ENCODE peak calls at places on chromosomes 16 and 17, in five cellular contexts. One of them, this sample, is unnamed.

GRCh38 chr17:66730497-66730923 is 104.4 kb upstream of the CACNG5 start:
- DNase-seq in transverse colon: no peak
- DNase-seq in body of pancreas: no peak
- DNase-seq in mucosa of descending colon: no peak
- DNase-seq in tibial artery: no peak
- DNase-seq in this sample: no peak

GRCh38 chr17:36092228-36092627 is 2.3 kb upstream of the CCL3 start:
- DNase-seq in transverse colon: no peak
- DNase-seq in body of pancreas: no peak
- DNase-seq in mucosa of descending colon: no peak
- DNase-seq in tibial artery: no peak
- DNase-seq in this sample: no peak

GRCh38 chr17:29848737-29849136 is 81.3 kb downstream of the SSH2 start:
- DNase-seq in transverse colon: no peak
- DNase-seq in body of pancreas: no peak
- DNase-seq in mucosa of descending colon: no peak
- DNase-seq in tibial artery: no peak
- DNase-seq in this sample: no peak

GRCh38 chr16:53099318-53100130 is 44.7 kb downstream of the CHD9 start:
- DNase-seq in transverse colon: peak; percentile 94
- DNase-seq in body of pancreas: peak; percentile 97
- DNase-seq in mucosa of descending colon: peak; percentile 92
- DNase-seq in tibial artery: peak; percentile 92
- DNase-seq in this sample: peak; percentile 92

GRCh38 chr17:78573955-78574354 is 3.2 kb downstream of the DNAH17 start:
- DNase-seq in transverse colon: no peak
- DNase-seq in body of pancreas: no peak
- DNase-seq in mucosa of descending colon: no peak
- DNase-seq in tibial artery: no peak
- DNase-seq in this sample: no peak

GRCh38 chr16:9123871-9124270 is 32.4 kb downstream of the HAPSTR1 start:
- DNase-seq in transverse colon: peak; percentile 90
- DNase-seq in body of pancreas: peak; percentile 81
- DNase-seq in mucosa of descending colon: peak; percentile 93
- DNase-seq in tibial artery: peak; percentile 46
- DNase-seq in this sample: peak; percentile 82

GRCh38 chr16:11612110-11612981 is 25.6 kb upstream of the LITAF start:
- DNase-seq in transverse colon: peak; percentile 86
- DNase-seq in body of pancreas: peak; percentile 86
- DNase-seq in mucosa of descending colon: peak; percentile 84
- DNase-seq in tibial artery: no peak
- DNase-seq in this sample: peak; percentile 87

GRCh38 chr17:48244121-48244711 is 136.7 kb downstream of the SNX11 start:
- DNase-seq in transverse colon: peak; percentile 37
- DNase-seq in body of pancreas: no peak
- DNase-seq in mucosa of descending colon: peak; percentile 45
- DNase-seq in tibial artery: no peak
- DNase-seq in this sample: no peak

GRCh38 chr16:64534180-64534780 is 587.6 kb downstream of the CDH11 start:
- DNase-seq in transverse colon: no peak
- DNase-seq in body of pancreas: no peak
- DNase-seq in mucosa of descending colon: no peak
- DNase-seq in tibial artery: no peak
- DNase-seq in this sample: no peak

GRCh38 chr16:57689772-57690558 is 4.6 kb upstream of the DRC7 start:
- DNase-seq in transverse colon: no peak
- DNase-seq in body of pancreas: no peak
- DNase-seq in mucosa of descending colon: no peak
- DNase-seq in tibial artery: no peak
- DNase-seq in this sample: no peak

GRCh38 chr17:29110372-29110757 is 67.4 kb downstream of the PIPOX start:
- DNase-seq in transverse colon: no peak
- DNase-seq in body of pancreas: no peak
- DNase-seq in mucosa of descending colon: no peak
- DNase-seq in tibial artery: no peak
- DNase-seq in this sample: no peak

GRCh38 chr16:19114359-19115147 is 789 bp downstream of the ITPRIPL2 start:
- DNase-seq in transverse colon: peak; percentile 69
- DNase-seq in body of pancreas: peak; percentile 68
- DNase-seq in mucosa of descending colon: peak; percentile 68
- DNase-seq in tibial artery: peak; percentile 73
- DNase-seq in this sample: peak; percentile 68

GRCh38 chr17:78432226-78432894 is 53.9 kb downstream of the PGS1 start:
- DNase-seq in transverse colon: no peak
- DNase-seq in body of pancreas: no peak
- DNase-seq in mucosa of descending colon: no peak
- DNase-seq in tibial artery: no peak
- DNase-seq in this sample: no peak

GRCh38 chr16:31879937-31880321 is 6.3 kb downstream of the ZNF267 start:
- DNase-seq in transverse colon: no peak
- DNase-seq in body of pancreas: no peak
- DNase-seq in mucosa of descending colon: no peak
- DNase-seq in tibial artery: no peak
- DNase-seq in this sample: no peak
- H3K36me3 ChIP-seq in transverse colon: no peaks in the 10 kb centered on the region
- H3K36me3 ChIP-seq in body of pancreas: no peaks in the 10 kb centered on the region
- H3K36me3 ChIP-seq in mucosa of descending colon: no peaks in the 10 kb centered on the region
- H3K36me3 ChIP-seq in tibial artery: peaks cover under 1% of the 10 kb centered on the region
- H3K36me3 ChIP-seq in this sample: no peaks in the 10 kb centered on the region

DNA sequence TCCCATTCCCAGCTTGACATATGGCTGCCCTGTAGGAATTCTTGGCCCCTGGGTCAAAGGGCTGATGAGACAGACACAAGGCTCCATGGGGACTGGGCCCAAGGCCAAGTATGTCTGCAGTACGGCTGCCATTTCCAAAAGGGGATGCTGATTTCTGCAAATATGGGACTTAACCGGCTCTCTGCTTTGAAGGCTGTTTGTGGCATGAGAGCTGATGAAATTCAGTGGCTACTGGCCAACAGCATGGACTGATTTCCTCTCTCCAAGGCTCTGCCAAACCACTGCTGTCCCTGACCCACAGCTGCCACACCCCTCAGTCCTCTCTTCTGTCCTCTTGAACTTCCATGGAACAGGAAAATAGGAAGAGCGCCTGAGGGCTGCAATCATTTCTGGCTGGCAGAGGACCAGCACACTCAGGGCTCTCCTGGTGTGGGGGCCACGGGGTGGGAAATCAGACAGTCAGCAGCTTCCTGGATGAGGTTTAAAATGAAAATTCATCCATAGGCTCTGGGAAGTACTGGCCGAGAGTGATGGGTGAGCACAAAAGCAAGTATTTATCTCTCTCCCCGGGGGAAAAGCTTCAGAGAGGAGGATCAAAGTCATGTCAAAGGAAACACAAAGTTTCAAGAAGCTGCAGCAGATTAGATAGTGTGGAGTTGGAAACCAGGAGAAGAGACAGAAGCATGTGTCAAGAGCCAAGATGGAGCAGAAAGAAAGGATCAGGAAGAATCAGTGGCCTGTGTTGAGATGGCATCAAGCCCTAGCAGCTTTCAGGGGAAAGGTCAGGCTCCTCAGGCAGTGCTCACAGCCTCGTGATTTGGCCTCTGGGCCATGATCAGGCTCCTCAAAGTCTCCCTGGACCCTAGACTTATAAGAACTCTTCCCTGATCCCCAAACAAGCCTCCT is 64.1 kb upstream of the SREBF1 start:
- DNase-seq in transverse colon: peak; percentile 72
- DNase-seq in body of pancreas: peak; percentile 85
- DNase-seq in mucosa of descending colon: peak; percentile 70
- DNase-seq in tibial artery: peak; percentile 93
- DNase-seq in this sample: peak; percentile 72
- H3K4me3 ChIP-seq in transverse colon: no peak overlapping the region
- H3K4me3 ChIP-seq in body of pancreas: no peak overlapping the region
- H3K4me3 ChIP-seq in mucosa of descending colon: no peak overlapping the region
- H3K4me3 ChIP-seq in tibial artery: no peak overlapping the region
- H3K4me3 ChIP-seq in this sample: peak overlapping the region; percentile 30

GRCh38 chr17:10226930-10227695 is 28.7 kb upstream of the GAS7 start:
- DNase-seq in transverse colon: peak; percentile 31
- DNase-seq in body of pancreas: no peak
- DNase-seq in mucosa of descending colon: peak; percentile 69
- DNase-seq in tibial artery: peak; percentile 41
- DNase-seq in this sample: no peak
- TF ChIP-seq CTCF in transverse colon: peak; percentile 66
- TF ChIP-seq CTCF in body of pancreas: peak; percentile 16
- TF ChIP-seq CTCF in mucosa of descending colon: peak; percentile 61
- TF ChIP-seq CTCF in tibial artery: peak; percentile 44
- TF ChIP-seq CTCF in this sample: peak; percentile 68

DNA sequence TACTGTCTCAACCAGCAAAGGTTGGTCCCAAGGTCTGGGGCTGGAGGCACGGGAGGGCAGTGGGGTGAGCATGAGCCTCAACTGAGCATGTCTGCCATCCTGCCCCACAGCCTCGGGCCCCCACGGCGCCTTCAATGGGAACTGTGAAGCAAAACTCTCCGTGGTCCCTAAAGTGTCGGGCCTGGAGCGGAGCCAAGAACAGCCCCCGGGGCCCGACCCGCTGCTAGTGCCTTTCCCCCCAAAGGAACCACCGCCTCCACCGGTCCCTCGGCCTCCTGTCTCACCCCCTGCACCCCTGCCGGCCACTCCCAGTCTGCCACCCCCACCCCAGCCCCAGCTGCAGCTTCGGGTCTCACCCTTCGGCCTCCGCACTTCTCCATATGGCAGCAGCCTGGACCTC is 4.2 kb downstream of the FBRS start:
- DNase-seq in transverse colon: no peak
- DNase-seq in body of pancreas: no peak
- DNase-seq in mucosa of descending colon: no peak
- DNase-seq in tibial artery: no peak
- DNase-seq in this sample: no peak
- H3K36me3 ChIP-seq in transverse colon: no peaks in the 10 kb centered on the region
- H3K36me3 ChIP-seq in body of pancreas: peaks cover 10% of the 10 kb centered on the region
- H3K36me3 ChIP-seq in mucosa of descending colon: peaks cover 6% of the 10 kb centered on the region
- H3K36me3 ChIP-seq in tibial artery: peaks cover 64% of the 10 kb centered on the region
- H3K36me3 ChIP-seq in this sample: peaks cover 8% of the 10 kb centered on the region

GRCh38 chr17:79609616-79610150 is 1.2 kb downstream of the RBFOX3 start:
- DNase-seq in transverse colon: no peak
- DNase-seq in body of pancreas: no peak
- DNase-seq in mucosa of descending colon: no peak
- DNase-seq in tibial artery: no peak
- DNase-seq in this sample: no peak
- H3K4me3 ChIP-seq in transverse colon: peak overlapping the region; percentile 39
- H3K4me3 ChIP-seq in body of pancreas: no peak overlapping the region
- H3K4me3 ChIP-seq in mucosa of descending colon: no peak overlapping the region
- H3K4me3 ChIP-seq in tibial artery: no peak overlapping the region
- H3K4me3 ChIP-seq in this sample: no peak overlapping the region

GRCh38 chr17:65561394-65562205 is at the start of gene AXIN2:
- DNase-seq in transverse colon: peak; percentile 92
- DNase-seq in body of pancreas: peak; percentile 93
- DNase-seq in mucosa of descending colon: peak; percentile 93
- DNase-seq in tibial artery: peak; percentile 88
- DNase-seq in this sample: peak; percentile 88
- TF ChIP-seq CTCF in transverse colon: peak; percentile 85
- TF ChIP-seq CTCF in body of pancreas: peak; percentile 28
- TF ChIP-seq CTCF in mucosa of descending colon: no peak
- TF ChIP-seq CTCF in tibial artery: peak; percentile 34
- TF ChIP-seq CTCF in this sample: peak; percentile 27

GRCh38 chr17:8147805-8148404 is 4.3 kb downstream of the PER1 start:
- DNase-seq in transverse colon: no peak
- DNase-seq in body of pancreas: no peak
- DNase-seq in mucosa of descending colon: no peak
- DNase-seq in tibial artery: peak; percentile 18
- DNase-seq in this sample: no peak
- H3K36me3 ChIP-seq in transverse colon: peaks cover 17% of the 10 kb centered on the region
- H3K36me3 ChIP-seq in body of pancreas: peaks cover 68% of the 10 kb centered on the region
- H3K36me3 ChIP-seq in mucosa of descending colon: peaks cover 32% of the 10 kb centered on the region
- H3K36me3 ChIP-seq in tibial artery: peaks cover 93% of the 10 kb centered on the region
- H3K36me3 ChIP-seq in this sample: peaks cover 45% of the 10 kb centered on the region

DNA sequence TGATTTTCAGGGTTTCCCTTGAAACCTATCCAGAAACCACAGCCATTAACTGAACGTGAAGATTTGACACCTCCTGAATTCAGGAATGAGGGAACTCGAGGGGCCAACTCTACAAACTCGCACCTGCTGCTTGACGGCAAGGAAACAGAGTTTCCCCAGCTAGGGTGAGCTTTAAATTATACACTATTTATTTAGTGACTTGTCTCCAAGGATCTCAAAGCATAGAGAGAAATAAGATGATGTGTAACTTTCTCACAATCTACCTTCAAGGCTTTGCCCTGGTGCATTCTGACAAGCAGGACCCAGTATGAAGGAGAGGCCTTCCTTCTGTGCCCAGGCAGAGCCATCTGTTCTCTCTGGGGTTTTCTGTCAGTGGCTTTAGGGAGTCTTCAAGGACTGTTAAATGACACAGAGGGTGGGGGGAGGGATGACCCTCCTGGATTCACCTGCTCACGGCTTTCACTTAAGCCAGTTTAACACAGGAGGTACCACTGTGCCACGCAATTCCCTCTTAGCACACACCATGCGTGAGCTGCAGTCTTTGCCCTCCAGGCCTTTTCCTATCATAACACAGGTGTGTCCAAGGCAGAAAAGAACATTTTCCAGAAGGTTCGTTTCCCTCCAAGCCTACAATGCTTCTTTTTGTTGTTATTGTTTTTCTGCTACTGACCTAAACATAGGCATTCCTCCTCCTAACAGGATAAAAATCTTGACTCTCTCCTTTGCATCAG is 1.3 kb downstream of the ZFHX3 start:
- DNase-seq in transverse colon: no peak
- DNase-seq in body of pancreas: no peak
- DNase-seq in mucosa of descending colon: no peak
- DNase-seq in tibial artery: peak; percentile 24
- DNase-seq in this sample: no peak
- H3K4me3 ChIP-seq in transverse colon: peak overlapping the region; percentile 95
- H3K4me3 ChIP-seq in body of pancreas: no peak overlapping the region
- H3K4me3 ChIP-seq in mucosa of descending colon: no peak overlapping the region
- H3K4me3 ChIP-seq in tibial artery: peak overlapping the region; percentile 78
- H3K4me3 ChIP-seq in this sample: peak overlapping the region; percentile 86

This sample was measured in breast epithelium.